ENCODE peak calls at places on chromosome 15, in nine cellular contexts. One of them, this sample, is unnamed. For H3K36me3, the result is how much of the 10 kb centered on the place peaks cover.

GRCh38 chr15:93250212-93250611 is 161.2 kb upstream of the RGMA start:
- DNase-seq in hepatocyte: no peak
- DNase-seq in upper lobe of right lung: no peak
- DNase-seq in endothelial cell of umbilical vein: no peak
- DNase-seq in ovary: no peak
- DNase-seq in stomach: no peak
- DNase-seq in GM23338: no peak
- DNase-seq in heart left ventricle: no peak
- DNase-seq in kidney epithelial cell: no peak
- DNase-seq in this sample: peak

GRCh38 chr15:43553021-43553420 is 35.6 kb downstream of the MAP1A start:
- DNase-seq in endothelial cell of umbilical vein: no peak
- DNase-seq in ovary: no peak
- DNase-seq in upper lobe of right lung: no peak
- DNase-seq in heart left ventricle: no peak
- DNase-seq in stomach: no peak
- DNase-seq in kidney epithelial cell: no peak
- DNase-seq in hepatocyte: no peak
- DNase-seq in GM23338: no peak
- DNase-seq in this sample: no peak

GRCh38 chr15:62482715-62483429 is 317.8 kb upstream of the C2CD4B start:
- DNase-seq in kidney epithelial cell: no peak
- DNase-seq in hepatocyte: peak
- DNase-seq in endothelial cell of umbilical vein: no peak
- DNase-seq in ovary: no peak
- DNase-seq in GM23338: peak
- DNase-seq in stomach: no peak
- DNase-seq in heart left ventricle: no peak
- DNase-seq in upper lobe of right lung: no peak
- DNase-seq in this sample: peak

GRCh38 chr15:81877533-81878227 is 168.1 kb downstream of the MEX3B start:
- DNase-seq in endothelial cell of umbilical vein: no peak
- DNase-seq in hepatocyte: no peak
- DNase-seq in kidney epithelial cell: no peak
- DNase-seq in GM23338: peak
- DNase-seq in upper lobe of right lung: no peak
- DNase-seq in ovary: no peak
- DNase-seq in stomach: no peak
- DNase-seq in heart left ventricle: no peak
- DNase-seq in this sample: peak

GRCh38 chr15:90091156-90091931 is 10.9 kb downstream of the IDH2 start:
- DNase-seq in kidney epithelial cell: no peak
- DNase-seq in stomach: no peak
- DNase-seq in endothelial cell of umbilical vein: no peak
- DNase-seq in upper lobe of right lung: no peak
- DNase-seq in ovary: no peak
- DNase-seq in GM23338: no peak
- DNase-seq in hepatocyte: no peak
- DNase-seq in heart left ventricle: no peak
- DNase-seq in this sample: no peak

GRCh38 chr15:39589815-39590644 is 9.2 kb downstream of the THBS1 start:
- DNase-seq in stomach: no peak
- DNase-seq in heart left ventricle: no peak
- DNase-seq in GM23338: no peak
- DNase-seq in upper lobe of right lung: no peak
- DNase-seq in kidney epithelial cell: no peak
- DNase-seq in endothelial cell of umbilical vein: peak
- DNase-seq in hepatocyte: no peak
- DNase-seq in ovary: no peak
- DNase-seq in this sample: no peak

GRCh38 chr15:61651267-61651666 is 409.0 kb downstream of the VPS13C start:
- DNase-seq in upper lobe of right lung: no peak
- DNase-seq in heart left ventricle: no peak
- DNase-seq in kidney epithelial cell: no peak
- DNase-seq in GM23338: no peak
- DNase-seq in endothelial cell of umbilical vein: no peak
- DNase-seq in ovary: no peak
- DNase-seq in stomach: no peak
- DNase-seq in hepatocyte: no peak
- DNase-seq in this sample: no peak

GRCh38 chr15:48478581-48478980 is 147.4 kb downstream of the DUT start:
- DNase-seq in hepatocyte: no peak
- DNase-seq in upper lobe of right lung: no peak
- DNase-seq in ovary: no peak
- DNase-seq in heart left ventricle: no peak
- DNase-seq in endothelial cell of umbilical vein: no peak
- DNase-seq in GM23338: no peak
- DNase-seq in kidney epithelial cell: no peak
- DNase-seq in stomach: no peak
- DNase-seq in this sample: no peak

GRCh38 chr15:97840501-97840900 is 120.0 kb upstream of the ARRDC4 start:
- DNase-seq in stomach: no peak
- DNase-seq in endothelial cell of umbilical vein: no peak
- DNase-seq in hepatocyte: no peak
- DNase-seq in GM23338: no peak
- DNase-seq in heart left ventricle: no peak
- DNase-seq in upper lobe of right lung: no peak
- DNase-seq in ovary: no peak
- DNase-seq in kidney epithelial cell: peak
- DNase-seq in this sample: no peak

GRCh38 chr15:31579976-31580375 is 253.3 kb downstream of the KLF13 start:
- DNase-seq in stomach: no peak
- DNase-seq in heart left ventricle: no peak
- DNase-seq in kidney epithelial cell: no peak
- DNase-seq in GM23338: no peak
- DNase-seq in ovary: no peak
- DNase-seq in hepatocyte: no peak
- DNase-seq in endothelial cell of umbilical vein: no peak
- DNase-seq in upper lobe of right lung: no peak
- DNase-seq in this sample: no peak

GRCh38 chr15:95085056-95085455 is 853.7 kb downstream of the MCTP2 start:
- DNase-seq in endothelial cell of umbilical vein: no peak
- DNase-seq in kidney epithelial cell: no peak
- DNase-seq in upper lobe of right lung: no peak
- DNase-seq in ovary: no peak
- DNase-seq in GM23338: no peak
- DNase-seq in stomach: no peak
- DNase-seq in heart left ventricle: no peak
- DNase-seq in hepatocyte: peak
- DNase-seq in this sample: peak

GRCh38 chr15:48358229-48358641 is 27.0 kb downstream of the DUT start:
- DNase-seq in endothelial cell of umbilical vein: peak
- DNase-seq in kidney epithelial cell: no peak
- DNase-seq in GM23338: peak
- DNase-seq in upper lobe of right lung: no peak
- DNase-seq in ovary: no peak
- DNase-seq in stomach: no peak
- DNase-seq in hepatocyte: no peak
- DNase-seq in heart left ventricle: no peak
- DNase-seq in this sample: peak

GRCh38 chr15:52424856-52425431 is 103.7 kb downstream of the MYO5A start:
- DNase-seq in hepatocyte: no peak
- DNase-seq in GM23338: no peak
- DNase-seq in kidney epithelial cell: no peak
- DNase-seq in heart left ventricle: no peak
- DNase-seq in upper lobe of right lung: no peak
- DNase-seq in ovary: no peak
- DNase-seq in endothelial cell of umbilical vein: no peak
- DNase-seq in stomach: no peak
- DNase-seq in this sample: peak

GRCh38 chr15:52421029-52421428 is 107.7 kb downstream of the MYO5A start:
- DNase-seq in kidney epithelial cell: no peak
- DNase-seq in endothelial cell of umbilical vein: no peak
- DNase-seq in stomach: no peak
- DNase-seq in upper lobe of right lung: no peak
- DNase-seq in GM23338: no peak
- DNase-seq in heart left ventricle: no peak
- DNase-seq in hepatocyte: no peak
- DNase-seq in ovary: no peak
- DNase-seq in this sample: no peak

GRCh38 chr15:52427804-52428203 is 100.9 kb downstream of the MYO5A start:
- DNase-seq in stomach: no peak
- DNase-seq in upper lobe of right lung: no peak
- DNase-seq in ovary: peak
- DNase-seq in kidney epithelial cell: peak
- DNase-seq in hepatocyte: peak
- DNase-seq in endothelial cell of umbilical vein: no peak
- DNase-seq in heart left ventricle: no peak
- DNase-seq in GM23338: no peak
- DNase-seq in this sample: peak

GRCh38 chr15:52422001-52422400 is 106.7 kb downstream of the MYO5A start:
- DNase-seq in ovary: no peak
- DNase-seq in hepatocyte: no peak
- DNase-seq in upper lobe of right lung: no peak
- DNase-seq in stomach: no peak
- DNase-seq in heart left ventricle: no peak
- DNase-seq in endothelial cell of umbilical vein: no peak
- DNase-seq in GM23338: no peak
- DNase-seq in kidney epithelial cell: no peak
- DNase-seq in this sample: no peak

DNA sequence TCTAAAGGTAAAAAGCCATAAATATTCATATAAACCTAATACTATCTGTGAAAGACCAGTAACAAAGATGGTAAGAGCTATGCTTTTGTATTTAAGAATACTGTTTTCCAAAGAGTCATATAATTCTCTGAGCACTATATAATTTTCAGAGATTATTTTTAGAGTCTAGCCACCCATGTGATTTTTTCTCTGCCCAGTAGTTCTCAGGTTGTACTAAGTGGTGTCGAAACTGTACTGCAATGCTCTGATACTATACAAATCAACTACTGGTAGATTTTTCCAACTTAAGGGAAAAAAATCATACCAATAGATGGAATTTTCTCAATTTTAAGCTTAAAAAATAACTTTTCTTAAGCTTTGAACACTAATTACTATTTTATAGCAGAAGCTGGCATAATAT is 104.8 kb downstream of the MYO5A start:
- DNase-seq in kidney epithelial cell: no peak
- DNase-seq in endothelial cell of umbilical vein: no peak
- DNase-seq in stomach: no peak
- DNase-seq in GM23338: no peak
- DNase-seq in heart left ventricle: no peak
- DNase-seq in upper lobe of right lung: no peak
- DNase-seq in hepatocyte: no peak
- DNase-seq in ovary: no peak
- DNase-seq in this sample: no peak
- H3K36me3 ChIP-seq in kidney epithelial cell: under half
- H3K36me3 ChIP-seq in endothelial cell of umbilical vein: under half
- H3K36me3 ChIP-seq in stomach: under half
- H3K36me3 ChIP-seq in GM23338: under half
- H3K36me3 ChIP-seq in heart left ventricle: under half
- H3K36me3 ChIP-seq in upper lobe of right lung: under half
- H3K36me3 ChIP-seq in hepatocyte: under half
- H3K36me3 ChIP-seq in ovary: under half
- H3K36me3 ChIP-seq in this sample: under half

GRCh38 chr15:99580061-99580460 is 14.3 kb downstream of the MEF2A start:
- DNase-seq in heart left ventricle: no peak
- DNase-seq in stomach: no peak
- DNase-seq in ovary: no peak
- DNase-seq in GM23338: peak
- DNase-seq in kidney epithelial cell: no peak
- DNase-seq in upper lobe of right lung: no peak
- DNase-seq in hepatocyte: no peak
- DNase-seq in endothelial cell of umbilical vein: no peak
- DNase-seq in this sample: no peak
- H3K4me3 ChIP-seq in heart left ventricle: no peak
- H3K4me3 ChIP-seq in stomach: no peak
- H3K4me3 ChIP-seq in ovary: no peak
- H3K4me3 ChIP-seq in GM23338: peak
- H3K4me3 ChIP-seq in kidney epithelial cell: no peak
- H3K4me3 ChIP-seq in upper lobe of right lung: no peak
- H3K4me3 ChIP-seq in hepatocyte: no peak
- H3K4me3 ChIP-seq in endothelial cell of umbilical vein: no peak
- H3K4me3 ChIP-seq in this sample: no peak

DNA sequence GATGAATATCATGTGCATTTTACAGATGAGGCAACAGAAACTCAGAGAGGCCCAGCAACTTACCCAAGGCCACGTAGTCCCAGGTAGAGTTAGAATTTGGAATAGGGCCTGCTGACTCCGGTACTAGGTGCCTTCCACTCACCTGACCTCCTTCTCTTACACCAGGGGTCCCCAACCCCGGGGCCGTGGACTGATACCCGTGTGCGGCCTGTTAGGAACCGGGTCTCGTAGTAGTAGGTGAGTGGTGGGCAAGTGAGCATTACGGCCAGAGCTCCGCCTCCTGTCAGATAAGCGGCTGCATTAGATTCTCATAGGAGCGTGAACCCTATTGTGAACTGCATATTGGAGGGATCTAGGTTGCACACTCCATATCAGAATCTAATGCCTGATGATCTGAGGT is 64.8 kb downstream of the SMAD3 start:
- DNase-seq in endothelial cell of umbilical vein: no peak
- DNase-seq in stomach: no peak
- DNase-seq in GM23338: no peak
- DNase-seq in heart left ventricle: no peak
- DNase-seq in upper lobe of right lung: no peak
- DNase-seq in ovary: no peak
- DNase-seq in kidney epithelial cell: no peak
- DNase-seq in hepatocyte: no peak
- DNase-seq in this sample: no peak
- H3K36me3 ChIP-seq in endothelial cell of umbilical vein: under half
- H3K36me3 ChIP-seq in stomach: under half
- H3K36me3 ChIP-seq in GM23338: under half
- H3K36me3 ChIP-seq in heart left ventricle: under half
- H3K36me3 ChIP-seq in upper lobe of right lung: under half
- H3K36me3 ChIP-seq in ovary: under half
- H3K36me3 ChIP-seq in kidney epithelial cell: under half
- H3K36me3 ChIP-seq in hepatocyte: under half
- H3K36me3 ChIP-seq in this sample: under half

GRCh38 chr15:77654975-77655374 is 22.3 kb upstream of the LINGO1 start:
- DNase-seq in ovary: no peak
- DNase-seq in endothelial cell of umbilical vein: no peak
- DNase-seq in GM23338: peak
- DNase-seq in heart left ventricle: no peak
- DNase-seq in hepatocyte: peak
- DNase-seq in upper lobe of right lung: no peak
- DNase-seq in stomach: no peak
- DNase-seq in kidney epithelial cell: no peak
- DNase-seq in this sample: no peak

GRCh38 chr15:77657629-77658238 is 25.0 kb upstream of the LINGO1 start:
- DNase-seq in kidney epithelial cell: no peak
- DNase-seq in upper lobe of right lung: no peak
- DNase-seq in stomach: no peak
- DNase-seq in endothelial cell of umbilical vein: no peak
- DNase-seq in hepatocyte: no peak
- DNase-seq in GM23338: no peak
- DNase-seq in ovary: no peak
- DNase-seq in heart left ventricle: no peak
- DNase-seq in this sample: no peak

GRCh38 chr15:77656294-77656693 is 23.6 kb upstream of the LINGO1 start:
- DNase-seq in kidney epithelial cell: no peak
- DNase-seq in GM23338: no peak
- DNase-seq in heart left ventricle: no peak
- DNase-seq in stomach: no peak
- DNase-seq in ovary: no peak
- DNase-seq in hepatocyte: no peak
- DNase-seq in endothelial cell of umbilical vein: no peak
- DNase-seq in upper lobe of right lung: no peak
- DNase-seq in this sample: no peak

GRCh38 chr15:77664428-77664827 is 31.7 kb upstream of the LINGO1 start:
- DNase-seq in hepatocyte: no peak
- DNase-seq in heart left ventricle: no peak
- DNase-seq in upper lobe of right lung: no peak
- DNase-seq in stomach: no peak
- DNase-seq in ovary: no peak
- DNase-seq in kidney epithelial cell: no peak
- DNase-seq in GM23338: peak
- DNase-seq in endothelial cell of umbilical vein: no peak
- DNase-seq in this sample: no peak

GRCh38 chr15:77659350-77660321 is 26.9 kb upstream of the LINGO1 start:
- DNase-seq in upper lobe of right lung: no peak
- DNase-seq in stomach: peak
- DNase-seq in heart left ventricle: peak
- DNase-seq in endothelial cell of umbilical vein: peak
- DNase-seq in ovary: peak
- DNase-seq in kidney epithelial cell: peak
- DNase-seq in hepatocyte: peak
- DNase-seq in GM23338: peak
- DNase-seq in this sample: peak
- H3K4me3 ChIP-seq in upper lobe of right lung: no peak
- H3K4me3 ChIP-seq in stomach: no peak
- H3K4me3 ChIP-seq in heart left ventricle: no peak
- H3K4me3 ChIP-seq in endothelial cell of umbilical vein: no peak
- H3K4me3 ChIP-seq in ovary: no peak
- H3K4me3 ChIP-seq in kidney epithelial cell: no peak
- H3K4me3 ChIP-seq in hepatocyte: no peak
- H3K4me3 ChIP-seq in GM23338: no peak
- H3K4me3 ChIP-seq in this sample: no peak